ENCODE peak calls at places on chromosomes 7 and 10, in seven cellular contexts. H is IMR-90, S is ovary, R is vagina, N is HCT116, Q is prostate gland, I is breast epithelium. O is an unnamed sample.

GRCh38 chr7:143882020-143882610 is 19.9 kb downstream of the TCAF1 start:
- DNase-seq in H (peak; percentile 59), S (peak; percentile 90), R (no peak), N (no peak), Q (peak; percentile 36), I (no peak), O (peak; percentile 81)

GRCh38 chr7:54841772-54842707 is 83.0 kb upstream of the SEC61G start:
- DNase-seq in H (peak; percentile 95), S (peak; percentile 64), R (no peak), N (peak; percentile 33), Q (no peak), I (no peak), O (peak; percentile 36)

GRCh38 chr7:156318926-156319325 is 321.6 kb upstream of the RNF32 start:
- DNase-seq in H (no peak), S (no peak), R (no peak), N (no peak), Q (no peak), I (no peak), O (no peak)

GRCh38 chr10:71270301-71270777 is 48.7 kb upstream of the SLC29A3 start:
- DNase-seq in H (peak; percentile 84), S (no peak), R (no peak), N (peak; percentile 68), Q (no peak), I (no peak), O (peak; percentile 39)

GRCh38 chr10:72790216-72790990 is 98.5 kb downstream of the MCU start:
- DNase-seq in H (no peak), S (no peak), R (no peak), N (no peak), Q (no peak), I (no peak), O (no peak)

GRCh38 chr10:124621637-124622036 is 122.5 kb downstream of the FAM53B start:
- DNase-seq in H (no peak), S (no peak), R (no peak), N (no peak), Q (no peak), I (no peak), O (peak; percentile 83)

GRCh38 chr10:88361494-88361893 is 221.6 kb downstream of the RNLS start:
- DNase-seq in H (peak; percentile 10), S (no peak), R (no peak), N (no peak), Q (no peak), I (no peak), O (no peak)

GRCh38 chr10:11546581-11546980 is 64.9 kb downstream of the USP6NL start:
- DNase-seq in H (peak; percentile 34), S (no peak), R (no peak), N (no peak), Q (no peak), I (no peak), O (no peak)

GRCh38 chr10:97643586-97643985 is 3.1 kb downstream of the PI4K2A start:
- DNase-seq in H (no peak), S (no peak), R (no peak), N (no peak), Q (no peak), I (no peak), O (no peak)

GRCh38 chr7:151245360-151246160 is 2.9 kb downstream of the SMARCD3 start:
- DNase-seq in H (no peak), S (peak; percentile 75), R (no peak), N (no peak), Q (no peak), I (no peak), O (peak; percentile 54)

GRCh38 chr7:98978672-98979071 is 100.3 kb downstream of the TRRAP start:
- DNase-seq in H (no peak), S (no peak), R (no peak), N (no peak), Q (no peak), I (no peak), O (no peak)

GRCh38 chr7:25586513-25586912 is 358.2 kb upstream of the NPVF start:
- DNase-seq in H (no peak), S (no peak), R (no peak), N (no peak), Q (no peak), I (no peak), O (no peak)

GRCh38 chr10:113454341-113455061 is 98.4 kb upstream of the HABP2 start:
- DNase-seq in H (peak; percentile 12), S (peak; percentile 28), R (peak; percentile 70), N (peak; percentile 31), Q (peak; percentile 31), I (no peak), O (peak; percentile 76)

GRCh38 chr10:88979153-88979562 is 11.4 kb upstream of the FAS start:
- DNase-seq in H (peak; percentile 76), S (peak; percentile 66), R (no peak), N (no peak), Q (peak; percentile 28), I (no peak), O (no peak)

GRCh38 chr7:104890216-104890615 is 123.8 kb upstream of the KMT2E start:
- DNase-seq in H (no peak), S (no peak), R (no peak), N (no peak), Q (no peak), I (no peak), O (no peak)

GRCh38 chr7:32364581-32364980 is 125.6 kb downstream of the LSM5 start:
- DNase-seq in H (no peak), S (no peak), R (no peak), N (no peak), Q (no peak), I (no peak), O (no peak)

GRCh38 chr10:34102917-34103506 is 712.1 kb downstream of the PARD3 start:
- DNase-seq in H (peak; percentile 87), S (no peak), R (no peak), N (no peak), Q (no peak), I (no peak), O (no peak)

GRCh38 chr7:20158684-20159083 is 58.5 kb downstream of the MACC1 start:
- DNase-seq in H (peak; percentile 36), S (no peak), R (no peak), N (no peak), Q (no peak), I (no peak), O (no peak)

GRCh38 chr7:5139998-5140397 is 50.0 kb upstream of the WIPI2 start:
- DNase-seq in H (peak; percentile 9), S (no peak), R (no peak), N (peak; percentile 39), Q (no peak), I (no peak), O (peak; percentile 36)

GRCh38 chr10:132471125-132471451 is 66.5 kb upstream of the INPP5A start:
- DNase-seq in H (no peak), S (no peak), R (no peak), N (no peak), Q (no peak), I (no peak), O (peak; percentile 52)

GRCh38 chr10:63197304-63198092 is 64.4 kb downstream of the NRBF2 start:
- DNase-seq in H (peak; percentile 93), S (no peak), R (no peak), N (no peak), Q (no peak), I (no peak), O (no peak)

GRCh38 chr7:2138146-2138765 is 94.5 kb downstream of the MAD1L1 start:
- DNase-seq in H (no peak), S (no peak), R (no peak), N (no peak), Q (no peak), I (no peak), O (no peak)

GRCh38 chr7:139972000-139972399 is 90.8 kb downstream of the PARP12 start:
- DNase-seq in H (no peak), S (no peak), R (no peak), N (no peak), Q (no peak), I (no peak), O (no peak)

GRCh38 chr10:52004342-52004949 is 305.1 kb upstream of the CSTF2T start:
- DNase-seq in H (peak; percentile 67), S (no peak), R (no peak), N (peak; percentile 22), Q (no peak), I (no peak), O (no peak)
- TF ChIP-seq CTCF in H (peak; percentile 75), S (peak; percentile 64), R (peak; percentile 10), N (peak; percentile 62), Q (peak; percentile 45), I (peak; percentile 58), O (no peak)

DNA sequence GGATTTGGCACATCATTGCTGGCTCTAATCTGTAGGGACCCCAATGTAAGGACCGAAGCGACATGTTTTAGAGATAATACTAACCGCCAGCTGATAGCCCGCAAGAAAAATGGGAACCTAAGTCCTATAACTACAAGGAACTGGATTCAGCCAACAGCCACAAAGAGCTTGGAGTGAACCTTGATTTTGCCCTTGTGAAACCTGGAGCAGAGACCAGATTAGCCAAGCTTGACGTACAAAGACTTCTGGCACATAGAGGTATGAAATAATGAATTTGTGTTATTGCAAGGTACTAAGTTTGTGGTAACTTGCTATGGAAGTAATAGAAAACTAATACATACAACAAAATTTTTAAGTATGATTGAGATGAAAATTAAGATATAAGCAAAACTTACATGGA is 246.9 kb downstream of the AGMO start:
- DNase-seq in H (no peak), S (no peak), R (no peak), N (no peak), Q (no peak), I (no peak), O (no peak)
- TF ChIP-seq POLR2A in H (no peak), S (no peak), R (no peak), N (no peak), Q (no peak), I (no peak), O (no peak)

GRCh38 chr7:141558544-141559183 is 7.5 kb downstream of the AGK start:
- DNase-seq in H (peak; percentile 55), S (no peak), R (no peak), N (no peak), Q (no peak), I (no peak), O (no peak)

GRCh38 chr7:141562543-141562942 is 11.3 kb downstream of the AGK start:
- DNase-seq in H (no peak), S (no peak), R (no peak), N (no peak), Q (no peak), I (no peak), O (no peak)

GRCh38 chr7:141562036-141562435 is 10.8 kb downstream of the AGK start:
- DNase-seq in H (no peak), S (no peak), R (no peak), N (no peak), Q (no peak), I (no peak), O (no peak)

GRCh38 chr7:141551773-141552162 is 558 bp downstream of the AGK start:
- DNase-seq in H (no peak), S (no peak), R (no peak), N (no peak), Q (no peak), I (no peak), O (no peak)

DNA sequence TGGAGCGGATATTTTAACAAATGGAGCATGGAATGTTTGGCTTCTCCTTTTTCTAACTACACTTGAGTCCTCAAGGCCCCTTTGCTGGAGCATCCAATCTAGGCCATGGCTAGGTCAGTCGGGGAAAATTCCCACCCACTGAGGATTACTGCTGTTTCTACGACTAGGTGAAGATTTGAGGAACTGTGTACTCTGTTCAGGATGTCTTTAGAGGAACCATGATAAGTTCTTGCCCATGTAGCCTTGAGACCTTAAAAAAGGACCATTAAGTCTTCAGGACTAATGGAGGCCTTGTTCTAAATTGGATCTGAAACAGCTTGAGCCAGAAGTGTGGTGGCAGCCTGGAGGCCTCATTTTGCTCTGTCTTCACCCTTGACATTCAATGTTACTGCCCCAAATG is 6.2 kb downstream of the AGK start:
- DNase-seq in H (no peak), S (no peak), R (no peak), N (no peak), Q (no peak), I (no peak), O (no peak)
- H3K27ac ChIP-seq in H (no peak overlapping the region), S (no peak overlapping the region), R (no peak overlapping the region), N (no peak overlapping the region), Q (no peak overlapping the region), I (no peak overlapping the region), O (no peak overlapping the region)

GRCh38 chr7:65820287-65820950 is 52.5 kb upstream of the VKORC1L1 start:
- DNase-seq in H (no peak), S (no peak), R (no peak), N (no peak), Q (no peak), I (no peak), O (no peak)
- TF ChIP-seq CTCF in H (no peak), S (no peak), R (no peak), N (no peak), Q (no peak), I (no peak), O (no peak)

O was measured in thyroid gland.